ENCODE peak calls at places on chromosomes 11 and 22, in nine cellular contexts. One of them, this sample, is unnamed.

GRCh38 chr11:12657981-12658380 is 16.2 kb upstream of the TEAD1 start:
- DNase-seq in HFFc6: no peak
- DNase-seq in epithelial cell of esophagus: no peak
- DNase-seq in kidney: no peak
- DNase-seq in mucosa of gallbladder: no peak
- DNase-seq in stimulated activated CD4-positive, alpha-beta T cell treated with anti-CD3 and anti-CD28 coated beads, Interleukin-4, amount 100 ng/mL, for 4 hours: no peak
- DNase-seq in cardiac fibroblast: no peak
- DNase-seq in left ventricle myocardium superior: no peak
- DNase-seq in ELR: no peak
- DNase-seq in this sample: no peak

GRCh38 chr22:43185860-43186261 is 1.1 kb downstream of the TTLL12 start:
- DNase-seq in HFFc6: peak; percentile 15
- DNase-seq in epithelial cell of esophagus: peak; percentile 42
- DNase-seq in kidney: peak; percentile 83
- DNase-seq in mucosa of gallbladder: peak; percentile 67
- DNase-seq in stimulated activated CD4-positive, alpha-beta T cell treated with anti-CD3 and anti-CD28 coated beads, Interleukin-4, amount 100 ng/mL, for 4 hours: no peak
- DNase-seq in cardiac fibroblast: no peak
- DNase-seq in left ventricle myocardium superior: peak; percentile 82
- DNase-seq in ELR: peak; percentile 54
- DNase-seq in this sample: no peak

GRCh38 chr11:927871-928270 is 2.2 kb downstream of the AP2A2 start:
- DNase-seq in HFFc6: no peak
- DNase-seq in epithelial cell of esophagus: no peak
- DNase-seq in kidney: no peak
- DNase-seq in mucosa of gallbladder: no peak
- DNase-seq in stimulated activated CD4-positive, alpha-beta T cell treated with anti-CD3 and anti-CD28 coated beads, Interleukin-4, amount 100 ng/mL, for 4 hours: no peak
- DNase-seq in cardiac fibroblast: no peak
- DNase-seq in left ventricle myocardium superior: no peak
- DNase-seq in ELR: no peak
- DNase-seq in this sample: no peak

GRCh38 chr11:66331542-66332370 is 4.5 kb downstream of the RIN1 start:
- DNase-seq in HFFc6: no peak
- DNase-seq in epithelial cell of esophagus: no peak
- DNase-seq in kidney: peak; percentile 56
- DNase-seq in mucosa of gallbladder: no peak
- DNase-seq in stimulated activated CD4-positive, alpha-beta T cell treated with anti-CD3 and anti-CD28 coated beads, Interleukin-4, amount 100 ng/mL, for 4 hours: no peak
- DNase-seq in cardiac fibroblast: no peak
- DNase-seq in left ventricle myocardium superior: peak; percentile 13
- DNase-seq in ELR: no peak
- DNase-seq in this sample: peak; percentile 30

GRCh38 chr22:22745225-22746060 is 101.0 kb downstream of the GGTLC2 start:
- DNase-seq in HFFc6: peak; percentile 11
- DNase-seq in epithelial cell of esophagus: peak; percentile 33
- DNase-seq in kidney: no peak
- DNase-seq in mucosa of gallbladder: peak; percentile 60
- DNase-seq in stimulated activated CD4-positive, alpha-beta T cell treated with anti-CD3 and anti-CD28 coated beads, Interleukin-4, amount 100 ng/mL, for 4 hours: peak; percentile 8
- DNase-seq in cardiac fibroblast: peak; percentile 56
- DNase-seq in left ventricle myocardium superior: peak; percentile 46
- DNase-seq in ELR: peak; percentile 17
- DNase-seq in this sample: no peak

GRCh38 chr22:42991010-42991651 is 23.8 kb downstream of the PACSIN2 start:
- DNase-seq in HFFc6: peak; percentile 93
- DNase-seq in epithelial cell of esophagus: peak; percentile 45
- DNase-seq in kidney: no peak
- DNase-seq in mucosa of gallbladder: no peak
- DNase-seq in stimulated activated CD4-positive, alpha-beta T cell treated with anti-CD3 and anti-CD28 coated beads, Interleukin-4, amount 100 ng/mL, for 4 hours: no peak
- DNase-seq in cardiac fibroblast: peak; percentile 92
- DNase-seq in left ventricle myocardium superior: no peak
- DNase-seq in ELR: peak; percentile 95
- DNase-seq in this sample: no peak

GRCh38 chr22:46275455-46276129 is 7.8 kb downstream of the TTC38 start:
- DNase-seq in HFFc6: no peak
- DNase-seq in epithelial cell of esophagus: no peak
- DNase-seq in kidney: no peak
- DNase-seq in mucosa of gallbladder: no peak
- DNase-seq in stimulated activated CD4-positive, alpha-beta T cell treated with anti-CD3 and anti-CD28 coated beads, Interleukin-4, amount 100 ng/mL, for 4 hours: no peak
- DNase-seq in cardiac fibroblast: no peak
- DNase-seq in left ventricle myocardium superior: no peak
- DNase-seq in ELR: no peak
- DNase-seq in this sample: no peak

GRCh38 chr22:22753526-22754267 is 109.3 kb downstream of the GGTLC2 start:
- DNase-seq in HFFc6: peak; percentile 6
- DNase-seq in epithelial cell of esophagus: peak; percentile 43
- DNase-seq in kidney: peak; percentile 87
- DNase-seq in mucosa of gallbladder: peak; percentile 77
- DNase-seq in stimulated activated CD4-positive, alpha-beta T cell treated with anti-CD3 and anti-CD28 coated beads, Interleukin-4, amount 100 ng/mL, for 4 hours: peak; percentile 70
- DNase-seq in cardiac fibroblast: peak; percentile 55
- DNase-seq in left ventricle myocardium superior: peak; percentile 46
- DNase-seq in ELR: peak; percentile 50
- DNase-seq in this sample: no peak

GRCh38 chr11:61048368-61049065 is 53.8 kb upstream of the CD5 start:
- DNase-seq in HFFc6: no peak
- DNase-seq in epithelial cell of esophagus: no peak
- DNase-seq in kidney: peak; percentile 61
- DNase-seq in mucosa of gallbladder: no peak
- DNase-seq in stimulated activated CD4-positive, alpha-beta T cell treated with anti-CD3 and anti-CD28 coated beads, Interleukin-4, amount 100 ng/mL, for 4 hours: no peak
- DNase-seq in cardiac fibroblast: no peak
- DNase-seq in left ventricle myocardium superior: no peak
- DNase-seq in ELR: no peak
- DNase-seq in this sample: no peak